ENCODE peak calls at places on chromosomes 16 and 17, in nine cellular contexts. K, J, D, P, H, E, Y, A and C are unnamed samples.

GRCh38 chr17:66739553-66739952 is 95.4 kb upstream of the CACNG5 start:
- DNase-seq in K (no peak), J (no peak), D (no peak), P (no peak), H (no peak), E (no peak), Y (no peak), A (no peak), C (no peak)

GRCh38 chr16:46822270-46822669 is 8.7 kb downstream of the C16orf87 start:
- DNase-seq in K (peak), J (peak), D (no peak), P (no peak), H (no peak), E (no peak), Y (no peak), A (no peak), C (no peak)

GRCh38 chr16:69424935-69425784 is 741 bp downstream of the CYB5B start:
- DNase-seq in K (no peak), J (no peak), D (no peak), P (no peak), H (no peak), E (no peak), Y (no peak), A (no peak), C (no peak)

GRCh38 chr16:76201385-76201784 is 75.8 kb upstream of the CNTNAP4 start:
- DNase-seq in K (peak), J (peak), D (no peak), P (no peak), H (no peak), E (no peak), Y (no peak), A (no peak), C (no peak)

GRCh38 chr17:3870871-3871306 is 22.0 kb downstream of the CAMKK1 start:
- DNase-seq in K (peak), J (no peak), D (no peak), P (no peak), H (no peak), E (peak), Y (no peak), A (no peak), C (no peak)

GRCh38 chr17:58525239-58525638 is 10.8 kb upstream of the MTMR4 start:
- DNase-seq in K (peak), J (peak), D (peak), P (no peak), H (no peak), E (no peak), Y (peak), A (peak), C (no peak)

GRCh38 chr17:57261084-57261461 is 4.8 kb downstream of the MSI2 start:
- DNase-seq in K (no peak), J (no peak), D (no peak), P (no peak), H (no peak), E (no peak), Y (no peak), A (no peak), C (no peak)

GRCh38 chr17:2484876-2485275 is 26.8 kb downstream of the METTL16 start:
- DNase-seq in K (no peak), J (no peak), D (no peak), P (no peak), H (no peak), E (no peak), Y (peak), A (no peak), C (peak)

GRCh38 chr16:57265850-57266530 is 18.5 kb downstream of the PLLP start:
- DNase-seq in K (no peak), J (no peak), D (peak), P (no peak), H (peak), E (peak), Y (peak), A (peak), C (no peak)

GRCh38 chr17:43769426-43769825 is 9.4 kb downstream of the DUSP3 start:
- DNase-seq in K (no peak), J (no peak), D (no peak), P (no peak), H (no peak), E (no peak), Y (no peak), A (no peak), C (no peak)

GRCh38 chr16:8931864-8932263 is 31.8 kb downstream of the USP7 start:
- DNase-seq in K (peak), J (peak), D (peak), P (peak), H (no peak), E (peak), Y (peak), A (peak), C (no peak)

GRCh38 chr17:7838291-7839075 is 4.5 kb downstream of the KDM6B start:
- DNase-seq in K (no peak), J (no peak), D (peak), P (no peak), H (no peak), E (no peak), Y (no peak), A (no peak), C (no peak)

GRCh38 chr16:85306071-85306792 is 194.0 kb upstream of the CIBAR2 start:
- DNase-seq in K (peak), J (peak), D (peak), P (peak), H (peak), E (peak), Y (peak), A (peak), C (peak)

GRCh38 chr17:61294777-61295176 is 104.9 kb upstream of the TBX2 start:
- DNase-seq in K (peak), J (no peak), D (no peak), P (no peak), H (no peak), E (no peak), Y (no peak), A (no peak), C (peak)

GRCh38 chr17:81221371-81221841 is 1.4 kb downstream of the CEP131 start:
- DNase-seq in K (no peak), J (no peak), D (peak), P (no peak), H (no peak), E (no peak), Y (no peak), A (no peak), C (no peak)

GRCh38 chr17:57323391-57323790 is 67.1 kb downstream of the MSI2 start:
- DNase-seq in K (no peak), J (no peak), D (no peak), P (no peak), H (no peak), E (no peak), Y (no peak), A (no peak), C (no peak)

GRCh38 chr17:62797959-62798358 is 10.2 kb downstream of the MARCHF10 start:
- DNase-seq in K (no peak), J (no peak), D (no peak), P (no peak), H (no peak), E (no peak), Y (no peak), A (no peak), C (no peak)

GRCh38 chr17:72097144-72097543 is 23.7 kb upstream of the SOX9 start:
- DNase-seq in K (peak), J (no peak), D (no peak), P (no peak), H (no peak), E (no peak), Y (peak), A (no peak), C (peak)

GRCh38 chr16:7361416-7362129 is 28.9 kb downstream of the RBFOX1 start:
- DNase-seq in K (no peak), J (no peak), D (no peak), P (no peak), H (no peak), E (no peak), Y (no peak), A (no peak), C (no peak)

DNA sequence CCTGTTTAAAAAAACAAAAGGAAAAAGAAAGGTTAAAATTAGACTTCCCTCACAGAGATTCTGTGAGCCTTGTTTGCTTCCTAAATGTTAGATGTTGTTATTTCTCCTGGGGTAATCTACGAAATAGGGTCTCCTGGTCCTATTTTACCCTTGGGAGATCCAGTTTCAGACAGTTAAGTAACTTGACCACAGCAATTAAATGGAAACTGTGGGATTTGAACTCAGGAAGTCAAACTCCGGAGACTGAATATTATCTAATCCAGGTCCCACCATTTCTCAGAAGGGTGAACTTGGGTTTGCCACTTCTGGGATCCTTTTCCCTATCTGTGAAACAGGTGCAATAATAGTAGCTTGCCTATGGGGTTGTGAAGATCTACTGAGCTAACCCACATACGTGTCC is 6.4 kb upstream of the TMC5 start:
- DNase-seq in K (no peak), J (no peak), D (no peak), P (no peak), H (no peak), E (no peak), Y (no peak), A (no peak), C (no peak)
- H3K27ac ChIP-seq in K (no peak), J (no peak), D (no peak), P (no peak), H (peak), E (no peak), Y (no peak), A (no peak), C (no peak)

DNA sequence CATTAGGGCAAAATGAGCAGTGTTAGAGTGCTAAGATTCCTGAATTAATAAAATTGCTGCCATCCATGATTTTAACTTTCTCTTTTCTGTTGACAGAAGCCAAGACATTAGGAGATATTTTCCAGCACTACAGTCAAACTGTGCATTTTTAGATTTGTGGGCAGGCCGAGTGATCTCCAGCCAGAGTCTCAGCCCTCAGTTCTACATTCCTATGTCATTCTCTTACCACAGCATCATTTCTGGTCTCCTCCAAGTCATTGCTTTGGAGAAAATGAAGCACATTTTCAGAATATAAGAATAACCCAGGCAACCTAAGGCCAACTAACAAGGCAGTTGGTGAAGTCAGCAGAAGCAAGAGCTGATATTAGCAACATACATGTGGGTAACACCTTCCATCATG is 74.6 kb upstream of the NUDT7 start:
- DNase-seq in K (no peak), J (no peak), D (no peak), P (no peak), H (no peak), E (no peak), Y (no peak), A (no peak), C (no peak)
- H3K27ac ChIP-seq in K (no peak), J (no peak), D (no peak), P (no peak), H (no peak), E (no peak), Y (no peak), A (no peak), C (no peak)

GRCh38 chr17:30922235-30922993 is 669 bp downstream of the ADAP2 start:
- DNase-seq in K (no peak), J (no peak), D (peak), P (no peak), H (peak), E (no peak), Y (no peak), A (peak), C (no peak)

GRCh38 chr17:30924341-30924740 is 2.6 kb downstream of the ADAP2 start:
- DNase-seq in K (no peak), J (no peak), D (no peak), P (no peak), H (peak), E (no peak), Y (no peak), A (no peak), C (no peak)

GRCh38 chr17:30920282-30920681 is 1.5 kb upstream of the ADAP2 start:
- DNase-seq in K (peak), J (peak), D (peak), P (no peak), H (no peak), E (no peak), Y (no peak), A (peak), C (no peak)

GRCh38 chr17:30920683-30921543 is 832 bp upstream of the ADAP2 start:
- DNase-seq in K (no peak), J (no peak), D (no peak), P (no peak), H (peak), E (no peak), Y (no peak), A (no peak), C (peak)

DNA sequence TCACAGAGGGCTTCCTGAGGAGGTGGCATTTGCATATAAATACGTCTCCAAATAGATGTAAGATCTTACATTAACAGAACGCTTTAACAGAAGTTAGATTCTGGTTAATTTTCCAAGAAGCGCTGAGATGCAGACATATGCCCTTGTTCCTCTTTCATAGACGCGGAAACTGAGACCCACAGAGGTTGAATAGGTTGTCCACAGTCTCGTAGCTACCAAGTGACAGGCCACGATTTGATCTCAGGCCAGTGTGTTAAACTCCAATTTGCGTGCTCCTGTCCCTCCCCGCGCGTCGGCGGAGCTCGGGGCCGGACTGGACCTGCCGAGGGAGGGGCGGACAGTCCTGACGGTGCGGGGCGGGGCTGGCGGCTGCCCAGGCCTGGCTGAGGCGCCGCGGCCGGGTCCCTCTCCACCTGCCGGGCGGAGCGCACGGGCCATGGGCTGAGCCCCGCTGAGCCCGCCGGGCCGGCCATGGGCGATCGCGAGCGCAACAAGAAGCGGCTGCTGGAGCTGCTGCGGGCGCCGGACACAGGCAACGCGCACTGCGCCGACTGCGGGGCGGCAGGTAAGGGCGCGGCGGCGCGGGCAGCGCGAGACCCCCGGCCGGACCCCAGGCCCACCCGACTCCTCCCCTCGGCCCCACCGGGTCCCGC is at the start of gene ADAP2:
- DNase-seq in K (no peak), J (no peak), D (peak), P (no peak), H (peak), E (peak), Y (peak), A (peak), C (no peak)
- H3K27ac ChIP-seq in K (no peak), J (no peak), D (no peak), P (no peak), H (peak), E (peak), Y (no peak), A (peak), C (no peak)

DNA sequence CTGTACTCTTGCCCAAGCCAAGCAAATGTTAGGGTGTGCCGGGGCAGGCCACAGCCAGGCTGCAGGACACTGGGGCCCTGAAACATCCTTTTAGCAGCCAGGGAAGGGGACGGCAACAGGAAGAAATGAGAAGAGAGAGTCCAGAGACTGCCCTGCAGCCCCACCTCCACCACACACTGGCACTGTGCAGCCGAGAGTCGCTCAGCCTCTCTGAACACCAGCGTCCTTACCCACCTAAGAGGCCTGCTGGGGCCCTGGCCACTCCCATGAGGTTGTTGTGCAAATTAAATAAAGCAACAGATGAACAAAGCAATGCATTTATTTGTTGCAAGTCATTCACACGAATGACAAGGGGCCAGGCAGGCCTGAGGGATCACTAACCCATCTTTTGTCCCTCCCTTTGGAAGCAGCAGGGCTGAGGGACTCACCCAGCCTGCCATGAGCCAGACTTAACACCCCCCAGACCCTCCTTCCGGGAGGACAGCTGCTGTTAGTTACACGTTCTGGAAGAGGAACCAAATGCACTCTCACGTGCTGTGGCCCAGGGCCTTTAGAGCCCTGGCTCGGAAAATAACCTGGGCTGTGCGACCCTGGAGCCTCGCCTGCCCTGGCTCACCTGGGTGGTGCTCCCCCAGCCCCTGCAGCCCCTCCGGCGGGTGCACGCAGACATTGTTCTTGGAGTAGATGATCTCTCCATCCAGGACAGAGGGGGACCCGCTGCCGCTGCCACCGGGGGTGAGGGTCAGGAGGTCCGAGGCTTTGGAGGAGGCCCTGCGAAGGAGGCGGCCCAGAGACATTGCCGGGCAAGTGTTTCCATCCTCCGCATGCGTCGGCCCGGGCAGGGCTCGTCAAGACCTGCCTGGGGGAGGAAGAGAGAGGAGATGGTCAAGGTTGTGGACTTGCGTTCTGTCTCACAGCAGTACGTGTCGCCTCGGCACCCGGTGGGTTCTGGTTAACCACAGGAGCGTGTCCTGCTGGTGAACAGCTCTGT is 22.6 kb downstream of the TBC1D16 start:
- DNase-seq in K (no peak), J (no peak), D (peak), P (no peak), H (no peak), E (no peak), Y (no peak), A (no peak), C (no peak)
- H3K27ac ChIP-seq in K (no peak), J (no peak), D (no peak), P (no peak), H (no peak), E (no peak), Y (peak), A (no peak), C (no peak)

GRCh38 chr17:32824334-32824733 is 52.6 kb downstream of the MYO1D start:
- DNase-seq in K (no peak), J (no peak), D (no peak), P (no peak), H (no peak), E (no peak), Y (no peak), A (no peak), C (no peak)
- H3K27ac ChIP-seq in K (no peak), J (no peak), D (no peak), P (no peak), H (no peak), E (no peak), Y (no peak), A (no peak), C (no peak)

GRCh38 chr17:48730240-48730550 is 1.6 kb upstream of the HOXB13 start:
- DNase-seq in K (no peak), J (no peak), D (no peak), P (no peak), H (no peak), E (no peak), Y (no peak), A (no peak), C (no peak)

GRCh38 chr17:48727415-48728175 is 955 bp downstream of the HOXB13 start:
- DNase-seq in K (no peak), J (no peak), D (no peak), P (no peak), H (no peak), E (no peak), Y (no peak), A (no peak), C (no peak)

GRCh38 chr17:48728232-48729231 is at the start of gene HOXB13:
- DNase-seq in K (peak), J (no peak), D (no peak), P (no peak), H (no peak), E (peak), Y (peak), A (peak), C (peak)

GRCh38 chr17:48731355-48731754 is 2.8 kb upstream of the HOXB13 start:
- DNase-seq in K (no peak), J (no peak), D (no peak), P (no peak), H (no peak), E (no peak), Y (no peak), A (no peak), C (no peak)

DNA sequence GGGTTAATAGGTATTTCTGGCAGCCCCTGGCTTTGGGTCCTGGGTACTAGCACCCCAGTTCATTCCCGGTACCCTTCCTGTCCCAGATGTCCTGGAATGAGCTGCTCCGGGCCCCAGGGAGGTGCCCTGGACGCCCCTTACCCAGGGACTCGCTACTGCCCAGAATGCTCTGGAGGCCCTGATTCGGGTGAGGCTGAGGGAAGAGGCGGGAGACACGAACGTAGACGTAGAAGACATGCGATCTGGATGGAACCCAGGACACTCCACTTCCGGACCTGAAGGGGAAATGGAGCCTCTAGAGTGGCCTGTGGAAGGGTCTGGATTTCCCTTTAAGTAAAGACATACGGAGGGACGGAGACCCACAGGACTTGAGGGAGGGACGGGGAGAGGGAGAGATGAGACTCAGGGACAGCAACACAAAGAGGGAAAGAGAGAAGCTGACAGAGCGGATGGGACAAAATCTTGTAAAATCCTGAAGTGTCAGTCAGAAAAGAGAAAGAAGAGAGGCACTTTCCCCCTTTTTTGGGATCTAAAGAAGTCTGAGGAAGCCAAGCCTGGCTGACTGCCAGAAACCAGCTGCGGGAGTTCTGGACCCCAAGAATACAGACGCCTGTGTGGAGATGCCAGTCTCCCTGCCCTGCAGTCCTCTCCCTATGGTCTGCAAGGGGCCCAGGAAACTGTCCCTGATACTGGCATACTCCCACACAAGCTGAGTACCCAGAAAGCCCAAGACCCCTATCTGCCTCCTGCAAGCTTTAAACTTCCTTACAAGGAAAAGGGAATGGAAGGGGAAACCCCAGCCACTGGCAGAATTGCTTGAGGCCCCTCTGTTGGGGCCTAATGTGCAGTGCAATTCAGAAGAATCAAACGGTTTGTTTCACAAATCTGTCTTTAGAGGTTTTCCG is 1.0 kb upstream of the HOXB13 start:
- DNase-seq in K (no peak), J (no peak), D (no peak), P (no peak), H (no peak), E (no peak), Y (no peak), A (no peak), C (no peak)
- H3K27ac ChIP-seq in K (no peak), J (no peak), D (no peak), P (no peak), H (no peak), E (no peak), Y (peak), A (no peak), C (peak)